ENCODE peak calls at places on chromosomes 12 and 14, in seven cellular contexts. Q, Y, E, D, V, N and H are unnamed samples.

GRCh38 chr14:106347291-106347778 is 821.0 kb downstream of the TMEM121 start:
- DNase-seq in Q (no peak), Y (no peak), E (no peak), D (no peak), V (no peak), N (no peak), H (no peak)

GRCh38 chr12:58922849-58923248 is 2.5 kb upstream of the LRIG3 start:
- DNase-seq in Q (no peak), Y (peak), E (peak), D (peak), V (no peak), N (no peak), H (no peak)

GRCh38 chr12:75959060-75959459 is 72.5 kb downstream of the PHLDA1 start:
- DNase-seq in Q (no peak), Y (no peak), E (no peak), D (no peak), V (no peak), N (no peak), H (no peak)

GRCh38 chr14:53938126-53938671 is 18.4 kb downstream of the BMP4 start:
- DNase-seq in Q (no peak), Y (no peak), E (no peak), D (no peak), V (no peak), N (no peak), H (no peak)

GRCh38 chr14:24196071-24197061 is 1.1 kb upstream of the TM9SF1 start:
- DNase-seq in Q (no peak), Y (peak), E (no peak), D (peak), V (peak), N (no peak), H (no peak)

GRCh38 chr12:49537709-49538601 is 875 bp upstream of the KCNH3 start:
- DNase-seq in Q (peak), Y (no peak), E (no peak), D (no peak), V (peak), N (peak), H (no peak)

GRCh38 chr14:86038401-86038985 is 508.5 kb downstream of the FLRT2 start:
- DNase-seq in Q (peak), Y (peak), E (peak), D (peak), V (peak), N (peak), H (peak)

GRCh38 chr14:73723799-73724621 is 9.8 kb upstream of the PNMA1 start:
- DNase-seq in Q (no peak), Y (peak), E (peak), D (peak), V (no peak), N (no peak), H (no peak)

GRCh38 chr12:53809005-53809404 is 57.2 kb upstream of the CISTR start:
- DNase-seq in Q (no peak), Y (no peak), E (no peak), D (no peak), V (no peak), N (no peak), H (no peak)

GRCh38 chr12:104737682-104738370 is 220.3 kb downstream of the SLC41A2 start:
- DNase-seq in Q (no peak), Y (no peak), E (no peak), D (no peak), V (no peak), N (peak), H (peak)

GRCh38 chr12:82627799-82628198 is 58.9 kb upstream of the TMTC2 start:
- DNase-seq in Q (no peak), Y (peak), E (peak), D (peak), V (no peak), N (no peak), H (no peak)

GRCh38 chr12:62625238-62625637 is 158.6 kb downstream of the MON2 start:
- DNase-seq in Q (no peak), Y (peak), E (peak), D (peak), V (no peak), N (no peak), H (no peak)

GRCh38 chr14:106844608-106845285 is 1318.4 kb downstream of the TMEM121 start:
- DNase-seq in Q (peak), Y (no peak), E (no peak), D (no peak), V (peak), N (no peak), H (no peak)

GRCh38 chr12:63826002-63826585 is 18.4 kb upstream of the SRGAP1 start:
- DNase-seq in Q (no peak), Y (peak), E (peak), D (peak), V (peak), N (no peak), H (no peak)

DNA sequence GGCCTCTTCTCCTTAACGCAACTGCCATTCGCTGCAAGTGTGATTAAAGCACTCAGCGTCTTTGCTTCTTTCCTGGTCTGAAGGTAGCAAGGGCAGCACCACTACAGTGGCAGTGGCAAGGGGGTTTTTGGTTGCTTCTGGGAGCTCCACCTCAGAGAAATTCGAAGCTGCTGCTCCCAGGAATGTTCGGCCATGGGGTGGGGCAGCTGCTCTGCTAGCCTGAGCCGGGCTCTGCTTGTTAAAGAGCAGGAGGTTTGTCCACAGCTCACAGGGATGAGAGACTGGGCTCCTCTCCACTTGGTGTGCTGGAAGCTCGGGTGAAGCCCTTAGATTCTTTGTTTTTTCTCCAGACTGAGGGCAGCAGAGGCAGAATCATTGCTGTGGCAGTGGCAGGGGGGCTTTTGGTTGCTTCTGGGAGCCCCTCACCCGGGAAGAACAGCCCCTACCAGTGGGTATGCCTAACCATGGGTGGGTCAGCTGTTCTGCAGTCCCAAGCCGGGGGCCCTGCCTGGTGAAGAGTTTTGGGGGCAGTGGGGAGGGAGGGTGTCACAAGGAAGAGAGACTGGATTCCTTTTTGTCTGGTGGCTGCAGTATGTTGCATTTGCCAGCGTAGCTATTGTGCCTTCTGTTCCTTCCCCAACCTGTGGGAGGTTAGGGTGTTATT is 340.2 kb downstream of the AEBP2 start:
- DNase-seq in Q (no peak), Y (no peak), E (no peak), D (peak), V (no peak), N (peak), H (no peak)
- TF ChIP-seq CTCF in Q (no peak), Y (no peak), E (no peak), D (peak), V (no peak), N (no peak), H (no peak)

GRCh38 chr12:65986047-65986446 is 144.5 kb downstream of the LLPH start:
- DNase-seq in Q (no peak), Y (no peak), E (no peak), D (no peak), V (no peak), N (no peak), H (no peak)
- TF ChIP-seq CTCF in Q (no peak), Y (no peak), E (peak), D (no peak), V (no peak), N (no peak), H (no peak)

GRCh38 chr14:68306265-68306933 is 486.5 kb downstream of the ZFP36L1 start:
- DNase-seq in Q (no peak), Y (no peak), E (no peak), D (no peak), V (peak), N (no peak), H (no peak)
- TF ChIP-seq CTCF in Q (no peak), Y (no peak), E (no peak), D (no peak), V (no peak), N (no peak), H (no peak)

DNA sequence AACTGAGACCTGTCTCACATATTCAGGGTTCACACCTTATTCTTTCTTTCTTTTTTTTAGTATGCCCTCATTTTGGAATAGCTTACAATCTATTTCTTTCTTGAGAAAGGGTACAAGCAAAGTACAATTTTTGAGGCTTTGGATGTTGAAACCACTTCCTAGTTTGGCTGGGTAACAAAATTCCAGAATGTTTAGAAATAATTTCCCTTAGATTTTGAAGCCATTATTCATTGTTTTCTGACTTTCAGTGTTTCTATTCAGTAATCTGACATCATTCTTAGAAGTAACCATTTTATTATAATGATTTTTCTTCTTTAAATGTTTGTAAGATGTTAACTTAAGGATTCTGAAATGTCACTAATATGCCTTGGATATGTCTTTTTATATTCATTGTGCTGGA is 28.2 kb downstream of the ST8SIA1 start:
- DNase-seq in Q (no peak), Y (no peak), E (no peak), D (no peak), V (no peak), N (no peak), H (no peak)
- TF ChIP-seq CTCF in Q (no peak), Y (no peak), E (no peak), D (no peak), V (no peak), N (no peak), H (no peak)

GRCh38 chr12:38417101-38417500 is 100.5 kb downstream of the ALG10B start:
- DNase-seq in Q (no peak), Y (no peak), E (no peak), D (no peak), V (no peak), N (no peak), H (no peak)
- TF ChIP-seq CTCF in Q (no peak), Y (no peak), E (no peak), D (no peak), V (no peak), N (no peak), H (no peak)

GRCh38 chr12:44002607-44003006 is 166.7 kb downstream of the TMEM117 start:
- DNase-seq in Q (no peak), Y (no peak), E (no peak), D (no peak), V (no peak), N (no peak), H (no peak)

GRCh38 chr12:44003721-44004120 is 167.8 kb downstream of the TMEM117 start:
- DNase-seq in Q (no peak), Y (no peak), E (no peak), D (no peak), V (no peak), N (no peak), H (no peak)

DNA sequence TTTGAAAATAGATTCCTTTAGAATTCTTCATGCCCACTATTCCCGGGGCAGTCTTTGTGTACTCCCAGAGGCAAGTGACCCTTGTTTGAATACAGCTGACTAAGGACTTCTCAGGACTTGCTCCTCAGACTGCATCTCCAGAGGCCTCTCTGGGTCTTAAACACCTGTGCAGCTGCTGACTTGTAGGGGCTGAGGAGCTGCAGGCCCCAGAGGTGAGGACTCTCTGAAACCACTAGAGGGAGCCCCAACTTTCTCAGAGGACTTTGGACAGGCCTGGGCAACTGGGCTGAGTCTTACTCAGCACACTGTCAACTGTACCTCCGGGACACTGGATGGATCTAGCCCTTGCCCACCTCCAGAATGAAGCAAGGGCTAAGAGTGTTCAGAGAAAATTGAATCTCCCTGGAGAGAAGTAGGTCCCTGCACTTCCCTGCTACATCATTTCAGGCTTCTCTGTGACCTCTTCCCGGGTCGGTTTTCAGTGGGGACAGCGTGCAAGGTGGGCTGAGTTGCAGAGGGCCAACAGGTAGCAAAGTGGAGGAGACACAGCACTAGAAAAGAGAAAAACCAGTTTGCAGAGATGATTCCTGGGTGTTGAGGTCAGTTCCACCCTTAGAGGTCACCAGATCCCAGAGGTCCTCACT is 164.6 kb downstream of the TMEM117 start:
- DNase-seq in Q (no peak), Y (peak), E (peak), D (peak), V (peak), N (peak), H (peak)
- TF ChIP-seq CTCF in Q (peak), Y (peak), E (peak), D (peak), V (peak), N (peak), H (peak)

DNA sequence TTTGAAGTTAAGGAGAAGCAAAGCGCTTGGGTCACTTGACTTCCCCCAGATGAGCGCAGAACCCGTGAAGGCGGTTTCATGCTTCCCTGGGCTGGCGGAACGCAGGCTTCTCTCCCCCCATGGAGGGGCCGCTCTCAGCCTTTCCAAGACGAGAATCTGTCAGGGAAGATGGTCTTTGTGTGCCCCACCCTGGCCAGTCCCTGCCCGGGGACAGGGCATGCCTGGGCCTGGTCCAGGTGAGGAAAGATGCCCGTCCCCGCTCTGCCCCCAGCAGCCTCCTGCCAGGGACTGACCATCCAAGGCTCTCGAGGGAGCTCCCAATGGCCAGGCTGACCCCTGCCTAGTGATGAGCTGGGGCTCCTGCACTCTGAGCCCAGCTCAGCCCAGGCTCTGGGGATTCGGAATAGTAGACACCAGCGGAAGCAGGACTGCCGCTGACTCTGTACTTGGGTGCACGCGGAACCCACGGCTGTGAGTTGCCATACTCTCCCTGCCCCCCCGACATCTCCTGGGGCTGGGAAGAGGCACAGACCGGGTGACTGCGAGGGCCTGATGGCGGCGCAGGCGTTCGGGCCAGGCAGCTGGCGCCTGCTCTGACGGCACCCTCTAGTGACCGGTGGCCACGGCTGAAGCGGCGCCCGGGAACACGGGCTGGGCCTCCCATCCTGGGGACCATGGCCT is 142.2 kb upstream of the FKBP4 start:
- DNase-seq in Q (no peak), Y (no peak), E (no peak), D (no peak), V (no peak), N (no peak), H (no peak)
- TF ChIP-seq CTCF in Q (no peak), Y (peak), E (no peak), D (no peak), V (no peak), N (no peak), H (no peak)

DNA sequence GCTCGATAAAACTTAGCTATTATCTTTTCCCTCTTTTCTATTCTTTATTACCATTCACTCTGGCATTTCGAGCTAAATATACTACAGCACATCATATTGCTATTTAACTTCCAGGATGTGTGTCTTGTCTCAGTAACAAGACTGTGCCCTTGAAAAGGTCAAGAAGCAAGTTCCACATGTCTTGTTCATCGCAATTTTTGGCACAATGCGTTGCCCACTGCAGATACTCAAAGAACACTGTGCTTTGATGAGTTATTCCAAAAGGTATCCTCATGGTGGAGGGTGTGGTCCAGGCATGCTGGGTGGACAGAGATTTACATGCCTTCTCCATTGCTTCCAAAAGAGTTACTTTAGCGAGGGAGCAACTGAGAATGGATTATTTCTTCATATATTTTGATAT is 6.6 kb downstream of the E2F7 start:
- DNase-seq in Q (no peak), Y (peak), E (no peak), D (peak), V (no peak), N (no peak), H (no peak)
- TF ChIP-seq CTCF in Q (no peak), Y (no peak), E (no peak), D (no peak), V (no peak), N (no peak), H (no peak)

GRCh38 chr12:108319277-108320234 is 19.6 kb downstream of the CMKLR1 start:
- DNase-seq in Q (no peak), Y (no peak), E (no peak), D (no peak), V (no peak), N (no peak), H (no peak)

GRCh38 chr12:108322998-108323397 is 16.1 kb downstream of the CMKLR1 start:
- DNase-seq in Q (no peak), Y (no peak), E (no peak), D (no peak), V (no peak), N (no peak), H (no peak)

GRCh38 chr12:108321688-108322087 is 17.4 kb downstream of the CMKLR1 start:
- DNase-seq in Q (no peak), Y (no peak), E (no peak), D (no peak), V (no peak), N (no peak), H (no peak)

GRCh38 chr12:108318472-108319275 is 20.4 kb downstream of the CMKLR1 start:
- DNase-seq in Q (no peak), Y (no peak), E (no peak), D (no peak), V (no peak), N (no peak), H (no peak)

GRCh38 chr12:108320503-108321293 is 18.4 kb downstream of the CMKLR1 start:
- DNase-seq in Q (no peak), Y (no peak), E (no peak), D (no peak), V (peak), N (no peak), H (no peak)
- TF ChIP-seq CTCF in Q (no peak), Y (no peak), E (peak), D (no peak), V (no peak), N (no peak), H (no peak)